ENCODE peak calls at places on chromosomes 4 and X, in six cellular contexts. R is A549, L is IMR-90, Y is upper lobe of right lung, H is cardiac muscle cell, G is lower lobe of right lung. A is an unnamed sample.

GRCh38 chr4:42709392-42710065 is 52.6 kb upstream of the ATP8A1 start:
- DNase-seq in R (no peak), L (no peak), Y (no peak), H (no peak), G (no peak), A (no peak)

GRCh38 chr4:71026086-71026485 is 32.6 kb downstream of the DCK start:
- DNase-seq in R (peak), L (peak), Y (no peak), H (peak), G (no peak), A (peak)

GRCh38 chr4:112523008-112523440 is 7.0 kb upstream of the NEUROG2 start:
- DNase-seq in R (no peak), L (peak), Y (no peak), H (peak), G (no peak), A (no peak)

GRCh38 chrX:124395145-124395858 is 48.9 kb downstream of the SH2D1A start:
- DNase-seq in R (no peak), L (no peak), Y (no peak), H (no peak), G (no peak), A (no peak)

GRCh38 chrX:10797493-10797892 is 177.1 kb upstream of the MID1 start:
- DNase-seq in R (no peak), L (peak), Y (no peak), H (no peak), G (no peak), A (peak)

GRCh38 chrX:71543316-71543715 is 10.4 kb downstream of the OGT start:
- DNase-seq in R (peak), L (peak), Y (no peak), H (no peak), G (no peak), A (no peak)

GRCh38 chr4:70734168-70734954 is 12.6 kb downstream of the RUFY3 start:
- DNase-seq in R (no peak), L (peak), Y (no peak), H (peak), G (no peak), A (no peak)

GRCh38 chrX:18010251-18010650 is 149.2 kb upstream of the RAI2 start:
- DNase-seq in R (no peak), L (no peak), Y (no peak), H (no peak), G (no peak), A (no peak)

GRCh38 chr4:153521995-153522799 is 56.0 kb downstream of the TMEM131L start:
- DNase-seq in R (no peak), L (no peak), Y (no peak), H (no peak), G (no peak), A (no peak)

GRCh38 chr4:176053785-176054184 is 11.9 kb upstream of the WDR17 start:
- DNase-seq in R (no peak), L (no peak), Y (no peak), H (no peak), G (no peak), A (no peak)

GRCh38 chr4:8127051-8127798 is 31.4 kb downstream of the ABLIM2 start:
- DNase-seq in R (no peak), L (no peak), Y (no peak), H (no peak), G (no peak), A (no peak)

GRCh38 chrX:22325091-22325490 is 52.4 kb downstream of the CBLL2 start:
- DNase-seq in R (no peak), L (peak), Y (no peak), H (peak), G (no peak), A (no peak)

GRCh38 chrX:149521438-149521837 is 16.3 kb upstream of the IDS start:
- DNase-seq in R (no peak), L (no peak), Y (no peak), H (no peak), G (no peak), A (no peak)

GRCh38 chr4:3413675-3414420 is 27.9 kb upstream of the HGFAC start:
- DNase-seq in R (no peak), L (no peak), Y (peak), H (no peak), G (peak), A (no peak)

GRCh38 chrX:111164728-111165127 is 68.7 kb downstream of the PAK3 start:
- DNase-seq in R (no peak), L (peak), Y (no peak), H (peak), G (no peak), A (no peak)

GRCh38 chr4:46933686-46934085 is 24.6 kb upstream of the COX7B2 start:
- DNase-seq in R (no peak), L (no peak), Y (no peak), H (no peak), G (no peak), A (no peak)

GRCh38 chr4:182486895-182487294 is 243.7 kb downstream of the TENM3 start:
- DNase-seq in R (no peak), L (no peak), Y (no peak), H (no peak), G (no peak), A (no peak)

GRCh38 chr4:150173420-150173819 is 95.2 kb downstream of the DCLK2 start:
- DNase-seq in R (no peak), L (no peak), Y (no peak), H (peak), G (no peak), A (no peak)

GRCh38 chr4:147096667-147097604 is 151.3 kb upstream of the TTC29 start:
- DNase-seq in R (peak), L (peak), Y (no peak), H (peak), G (no peak), A (peak)

GRCh38 chr4:38723726-38724506 is 58.9 kb downstream of the TLR10 start:
- DNase-seq in R (no peak), L (no peak), Y (no peak), H (no peak), G (no peak), A (no peak)

GRCh38 chr4:184416913-184417734 is 57.2 kb downstream of the IRF2 start:
- DNase-seq in R (no peak), L (peak), Y (no peak), H (no peak), G (no peak), A (no peak)

GRCh38 chr4:184792950-184793555 is 32.7 kb downstream of the ACSL1 start:
- DNase-seq in R (no peak), L (peak), Y (no peak), H (no peak), G (peak), A (peak)

GRCh38 chr4:138659640-138660325 is 355.8 kb upstream of the NOCT start:
- DNase-seq in R (no peak), L (no peak), Y (no peak), H (no peak), G (no peak), A (no peak)

GRCh38 chr4:113943085-113943484 is 36.4 kb downstream of the ARSJ start:
- DNase-seq in R (no peak), L (no peak), Y (no peak), H (no peak), G (no peak), A (no peak)

GRCh38 chr4:2804973-2805501 is 12.2 kb downstream of the SH3BP2 start:
- DNase-seq in R (no peak), L (no peak), Y (no peak), H (no peak), G (peak), A (no peak)

GRCh38 chrX:118717703-118718391 is 9.6 kb upstream of the IL13RA1 start:
- DNase-seq in R (no peak), L (no peak), Y (no peak), H (no peak), G (no peak), A (no peak)

GRCh38 chr4:176377705-176378302 is 58.0 kb downstream of the SPCS3 start:
- DNase-seq in R (no peak), L (peak), Y (no peak), H (peak), G (no peak), A (no peak)

GRCh38 chr4:3239342-3239741 is 9.6 kb upstream of the MSANTD1 start:
- DNase-seq in R (no peak), L (no peak), Y (no peak), H (no peak), G (no peak), A (no peak)

GRCh38 chrX:46957299-46957698 is 45.1 kb downstream of the JADE3 start:
- DNase-seq in R (no peak), L (no peak), Y (no peak), H (no peak), G (no peak), A (no peak)

GRCh38 chrX:75096331-75096730 is 59.8 kb downstream of the ABCB7 start:
- DNase-seq in R (no peak), L (no peak), Y (no peak), H (no peak), G (no peak), A (no peak)

GRCh38 chr4:86894465-86894864 is 2.2 kb upstream of the C4orf36 start:
- DNase-seq in R (no peak), L (peak), Y (no peak), H (no peak), G (no peak), A (no peak)

GRCh38 chr4:150049682-150050081 is 28.6 kb upstream of the DCLK2 start:
- DNase-seq in R (no peak), L (no peak), Y (no peak), H (no peak), G (no peak), A (no peak)

GRCh38 chr4:139324620-139325019 is 22.3 kb upstream of the NDUFC1 start:
- DNase-seq in R (no peak), L (no peak), Y (no peak), H (no peak), G (no peak), A (no peak)

GRCh38 chrX:104041003-104041402 is 1.2 kb downstream of the H2BW2 start:
- DNase-seq in R (no peak), L (no peak), Y (no peak), H (no peak), G (no peak), A (no peak)

GRCh38 chrX:104045642-104046041 is 5.9 kb downstream of the H2BW2 start:
- DNase-seq in R (no peak), L (no peak), Y (no peak), H (no peak), G (no peak), A (no peak)

DNA sequence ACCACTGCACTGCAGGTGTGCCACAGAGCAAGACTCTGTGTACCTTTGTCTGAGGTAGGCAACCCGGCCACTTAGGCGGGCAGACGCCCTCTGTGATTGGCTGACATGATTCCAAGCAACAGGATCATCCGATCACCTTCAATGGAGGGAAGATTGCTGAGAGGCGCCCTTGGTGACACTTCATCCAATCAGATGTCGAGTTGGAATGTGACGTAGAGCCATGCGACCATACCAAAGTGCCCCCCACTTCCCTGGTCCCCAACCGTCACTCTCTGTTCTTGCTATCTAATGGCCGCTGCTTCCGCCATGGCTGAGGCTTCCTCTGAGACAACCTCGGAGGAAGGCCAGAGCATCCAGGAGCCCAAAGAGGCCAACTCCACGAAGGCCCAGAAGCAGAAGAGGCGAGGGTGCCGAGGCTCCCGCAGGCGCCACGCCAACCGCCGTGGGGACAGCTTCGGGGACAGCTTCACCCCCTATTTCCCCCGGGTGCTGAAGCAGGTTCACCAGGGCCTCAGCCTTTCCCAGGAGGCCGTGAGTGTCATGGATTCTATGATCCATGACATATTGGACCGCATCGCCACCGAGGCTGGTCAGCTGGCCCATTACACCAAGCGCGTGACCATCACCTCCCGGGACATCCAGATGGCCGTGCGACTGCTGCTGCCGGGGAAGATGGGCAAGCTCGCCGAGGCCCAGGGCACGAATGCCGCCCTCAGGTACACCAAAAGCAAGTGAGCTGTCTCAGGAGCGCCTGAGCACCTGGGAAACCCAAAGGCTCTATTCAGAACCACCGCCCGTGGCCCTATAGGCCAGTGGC is at the start of gene H2BW2:
- DNase-seq in R (no peak), L (no peak), Y (no peak), H (no peak), G (no peak), A (no peak)
- TF ChIP-seq CTCF in R (no peak), L (no peak), Y (no peak), H (no peak), G (no peak), A (no peak)

DNA sequence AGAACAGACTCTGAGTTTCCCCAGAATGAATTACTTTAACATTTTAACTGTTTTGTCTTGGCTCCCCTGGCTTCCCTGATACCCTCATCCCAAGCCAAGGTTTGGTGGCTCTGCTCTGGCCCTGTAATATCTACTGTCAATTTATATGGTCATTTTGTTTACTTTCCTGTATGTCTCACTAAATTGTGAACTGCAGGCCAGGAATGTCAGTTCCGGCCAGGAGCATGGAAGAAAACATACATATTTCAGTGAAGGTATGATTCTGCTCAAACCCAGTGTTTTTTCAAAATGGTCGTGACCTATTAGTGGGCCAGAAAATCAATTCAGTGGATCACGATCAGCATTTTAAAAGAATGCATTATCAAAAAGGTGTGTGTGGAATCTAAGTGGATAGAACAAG is 1.2 kb downstream of the RPGR start:
- DNase-seq in R (no peak), L (no peak), Y (no peak), H (no peak), G (no peak), A (no peak)
- H3K4me3 ChIP-seq in R (peak), L (peak), Y (peak), H (no peak), G (peak), A (peak)

GRCh38 chr4:103634236-103634635 is 85.5 kb downstream of the TACR3 start:
- DNase-seq in R (no peak), L (no peak), Y (no peak), H (no peak), G (no peak), A (no peak)
- TF ChIP-seq CTCF in R (no peak), L (no peak), Y (no peak), H (no peak), G (no peak), A (no peak)

GRCh38 chrX:103624111-103624510 is 4.7 kb upstream of the TCEAL1 start:
- DNase-seq in R (no peak), L (no peak), Y (no peak), H (no peak), G (no peak), A (no peak)
- H3K4me3 ChIP-seq in R (no peak), L (no peak), Y (no peak), H (no peak), G (no peak), A (no peak)

GRCh38 chr4:99013402-99013843 is 17.9 kb downstream of the METAP1 start:
- DNase-seq in R (no peak), L (peak), Y (no peak), H (peak), G (no peak), A (no peak)

GRCh38 chr4:99013884-99014523 is 18.5 kb downstream of the METAP1 start:
- DNase-seq in R (no peak), L (no peak), Y (no peak), H (no peak), G (no peak), A (no peak)

GRCh38 chr4:99002274-99002673 is 6.8 kb downstream of the METAP1 start:
- DNase-seq in R (no peak), L (no peak), Y (no peak), H (no peak), G (no peak), A (no peak)

GRCh38 chr4:99011910-99012309 is 16.4 kb downstream of the METAP1 start:
- DNase-seq in R (no peak), L (no peak), Y (no peak), H (no peak), G (no peak), A (no peak)

DNA sequence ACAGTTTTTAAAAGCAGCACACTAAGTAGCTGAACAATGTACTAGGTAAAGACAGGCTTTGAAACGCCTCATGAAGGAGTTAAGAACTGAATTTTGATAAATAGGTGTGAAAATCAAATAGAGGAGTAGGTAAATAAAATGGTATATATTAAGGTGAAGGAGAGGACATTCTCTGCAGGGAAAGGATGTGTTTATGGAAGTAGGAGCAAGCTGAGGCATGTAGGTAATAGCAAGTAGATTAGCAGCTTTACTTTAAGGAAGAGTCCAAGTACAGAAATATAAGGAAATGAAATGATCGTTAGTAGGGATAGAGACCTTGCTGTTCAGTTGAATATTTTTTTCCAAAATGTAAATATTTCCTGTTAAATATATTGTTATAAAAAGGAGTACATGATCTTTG is 12.5 kb downstream of the METAP1 start:
- DNase-seq in R (no peak), L (no peak), Y (no peak), H (no peak), G (no peak), A (no peak)
- TF ChIP-seq CTCF in R (no peak), L (no peak), Y (no peak), H (no peak), G (no peak), A (no peak)

GRCh38 chr4:26235500-26235899 is 85.3 kb upstream of the RBPJ start:
- DNase-seq in R (no peak), L (peak), Y (no peak), H (no peak), G (peak), A (peak)
- H3K4me3 ChIP-seq in R (no peak), L (no peak), Y (no peak), H (no peak), G (no peak), A (no peak)

GRCh38 chr4:22434895-22435294 is 81.0 kb downstream of the ADGRA3 start:
- DNase-seq in R (no peak), L (peak), Y (no peak), H (peak), G (no peak), A (peak)
- TF ChIP-seq CTCF in R (peak), L (peak), Y (no peak), H (peak), G (peak), A (peak)